ENCODE peak calls at places on chromosomes 11 and 22, in six cellular contexts. One of them, this sample, is unnamed.

GRCh38 chr11:100562102-100562501 is 125.0 kb upstream of the ARHGAP42 start:
- DNase-seq in activated CD4-positive, alpha-beta T cell treated with anti-CD3 and anti-CD28 coated beads, Interleukin-2, amount 50 U/mL, for 24 hours: no peak
- DNase-seq in stimulated activated naive CD8-positive, alpha-beta T cell treated with anti-CD3 and anti-CD28 coated beads, Interleukin-15, Interleukin-2, amounts not matched to agents 100 U/mL and 50 U/mL, for 24 hours: no peak
- DNase-seq in stimulated activated CD8-positive, alpha-beta memory T cell treated with anti-CD3 and anti-CD28 coated beads, Interleukin-15, amount 100 ng/mL, for 4 hours: no peak
- DNase-seq in NCI-H2107: no peak
- DNase-seq in GM12865: no peak
- DNase-seq in this sample: no peak

GRCh38 chr11:71180694-71181466 is 71.5 kb downstream of the SHANK2 start:
- DNase-seq in activated CD4-positive, alpha-beta T cell treated with anti-CD3 and anti-CD28 coated beads, Interleukin-2, amount 50 U/mL, for 24 hours: no peak
- DNase-seq in NCI-H2107: no peak
- DNase-seq in stimulated activated CD8-positive, alpha-beta memory T cell treated with anti-CD3 and anti-CD28 coated beads, Interleukin-15, amount 100 ng/mL, for 4 hours: no peak
- DNase-seq in GM12865: no peak
- DNase-seq in stimulated activated naive CD8-positive, alpha-beta T cell treated with anti-CD3 and anti-CD28 coated beads, Interleukin-15, Interleukin-2, amounts not matched to agents 100 U/mL and 50 U/mL, for 24 hours: no peak
- DNase-seq in this sample: no peak

GRCh38 chr11:122215244-122215992 is 99.4 kb upstream of the BLID start:
- DNase-seq in stimulated activated CD8-positive, alpha-beta memory T cell treated with anti-CD3 and anti-CD28 coated beads, Interleukin-15, amount 100 ng/mL, for 4 hours: no peak
- DNase-seq in GM12865: peak
- DNase-seq in stimulated activated naive CD8-positive, alpha-beta T cell treated with anti-CD3 and anti-CD28 coated beads, Interleukin-15, Interleukin-2, amounts not matched to agents 100 U/mL and 50 U/mL, for 24 hours: peak
- DNase-seq in NCI-H2107: no peak
- DNase-seq in activated CD4-positive, alpha-beta T cell treated with anti-CD3 and anti-CD28 coated beads, Interleukin-2, amount 50 U/mL, for 24 hours: no peak
- DNase-seq in this sample: peak

GRCh38 chr22:37304595-37305343 is 22.5 kb downstream of the CYTH4 start:
- DNase-seq in stimulated activated CD8-positive, alpha-beta memory T cell treated with anti-CD3 and anti-CD28 coated beads, Interleukin-15, amount 100 ng/mL, for 4 hours: no peak
- DNase-seq in stimulated activated naive CD8-positive, alpha-beta T cell treated with anti-CD3 and anti-CD28 coated beads, Interleukin-15, Interleukin-2, amounts not matched to agents 100 U/mL and 50 U/mL, for 24 hours: no peak
- DNase-seq in GM12865: no peak
- DNase-seq in activated CD4-positive, alpha-beta T cell treated with anti-CD3 and anti-CD28 coated beads, Interleukin-2, amount 50 U/mL, for 24 hours: no peak
- DNase-seq in NCI-H2107: no peak
- DNase-seq in this sample: no peak

GRCh38 chr22:31228425-31228824 is 16.3 kb downstream of the LIMK2 start:
- DNase-seq in activated CD4-positive, alpha-beta T cell treated with anti-CD3 and anti-CD28 coated beads, Interleukin-2, amount 50 U/mL, for 24 hours: no peak
- DNase-seq in GM12865: no peak
- DNase-seq in NCI-H2107: no peak
- DNase-seq in stimulated activated CD8-positive, alpha-beta memory T cell treated with anti-CD3 and anti-CD28 coated beads, Interleukin-15, amount 100 ng/mL, for 4 hours: no peak
- DNase-seq in stimulated activated naive CD8-positive, alpha-beta T cell treated with anti-CD3 and anti-CD28 coated beads, Interleukin-15, Interleukin-2, amounts not matched to agents 100 U/mL and 50 U/mL, for 24 hours: no peak
- DNase-seq in this sample: no peak

GRCh38 chr22:25069758-25070461 is 117.4 kb downstream of the KIAA1671 start:
- DNase-seq in activated CD4-positive, alpha-beta T cell treated with anti-CD3 and anti-CD28 coated beads, Interleukin-2, amount 50 U/mL, for 24 hours: no peak
- DNase-seq in NCI-H2107: no peak
- DNase-seq in stimulated activated naive CD8-positive, alpha-beta T cell treated with anti-CD3 and anti-CD28 coated beads, Interleukin-15, Interleukin-2, amounts not matched to agents 100 U/mL and 50 U/mL, for 24 hours: peak
- DNase-seq in stimulated activated CD8-positive, alpha-beta memory T cell treated with anti-CD3 and anti-CD28 coated beads, Interleukin-15, amount 100 ng/mL, for 4 hours: no peak
- DNase-seq in GM12865: no peak
- DNase-seq in this sample: no peak

GRCh38 chr11:112318193-112318592 is 57.5 kb upstream of the PLET1 start:
- DNase-seq in GM12865: no peak
- DNase-seq in NCI-H2107: no peak
- DNase-seq in stimulated activated CD8-positive, alpha-beta memory T cell treated with anti-CD3 and anti-CD28 coated beads, Interleukin-15, amount 100 ng/mL, for 4 hours: no peak
- DNase-seq in activated CD4-positive, alpha-beta T cell treated with anti-CD3 and anti-CD28 coated beads, Interleukin-2, amount 50 U/mL, for 24 hours: no peak
- DNase-seq in stimulated activated naive CD8-positive, alpha-beta T cell treated with anti-CD3 and anti-CD28 coated beads, Interleukin-15, Interleukin-2, amounts not matched to agents 100 U/mL and 50 U/mL, for 24 hours: no peak
- DNase-seq in this sample: no peak

GRCh38 chr11:2269601-2270321 is 627 bp downstream of the ASCL2 start:
- DNase-seq in activated CD4-positive, alpha-beta T cell treated with anti-CD3 and anti-CD28 coated beads, Interleukin-2, amount 50 U/mL, for 24 hours: no peak
- DNase-seq in stimulated activated naive CD8-positive, alpha-beta T cell treated with anti-CD3 and anti-CD28 coated beads, Interleukin-15, Interleukin-2, amounts not matched to agents 100 U/mL and 50 U/mL, for 24 hours: peak
- DNase-seq in stimulated activated CD8-positive, alpha-beta memory T cell treated with anti-CD3 and anti-CD28 coated beads, Interleukin-15, amount 100 ng/mL, for 4 hours: no peak
- DNase-seq in GM12865: no peak
- DNase-seq in NCI-H2107: no peak
- DNase-seq in this sample: no peak

GRCh38 chr11:12110714-12111481 is 508 bp downstream of the MICAL2 start:
- DNase-seq in stimulated activated CD8-positive, alpha-beta memory T cell treated with anti-CD3 and anti-CD28 coated beads, Interleukin-15, amount 100 ng/mL, for 4 hours: no peak
- DNase-seq in stimulated activated naive CD8-positive, alpha-beta T cell treated with anti-CD3 and anti-CD28 coated beads, Interleukin-15, Interleukin-2, amounts not matched to agents 100 U/mL and 50 U/mL, for 24 hours: peak
- DNase-seq in GM12865: no peak
- DNase-seq in NCI-H2107: no peak
- DNase-seq in activated CD4-positive, alpha-beta T cell treated with anti-CD3 and anti-CD28 coated beads, Interleukin-2, amount 50 U/mL, for 24 hours: peak
- DNase-seq in this sample: no peak

GRCh38 chr11:76693791-76694190 is 23.2 kb upstream of the LRRC32 start:
- DNase-seq in stimulated activated CD8-positive, alpha-beta memory T cell treated with anti-CD3 and anti-CD28 coated beads, Interleukin-15, amount 100 ng/mL, for 4 hours: no peak
- DNase-seq in NCI-H2107: no peak
- DNase-seq in GM12865: no peak
- DNase-seq in stimulated activated naive CD8-positive, alpha-beta T cell treated with anti-CD3 and anti-CD28 coated beads, Interleukin-15, Interleukin-2, amounts not matched to agents 100 U/mL and 50 U/mL, for 24 hours: no peak
- DNase-seq in activated CD4-positive, alpha-beta T cell treated with anti-CD3 and anti-CD28 coated beads, Interleukin-2, amount 50 U/mL, for 24 hours: no peak
- DNase-seq in this sample: no peak

GRCh38 chr11:130499828-130500227 is 51.4 kb downstream of the ADAMTS15 start:
- DNase-seq in GM12865: no peak
- DNase-seq in stimulated activated CD8-positive, alpha-beta memory T cell treated with anti-CD3 and anti-CD28 coated beads, Interleukin-15, amount 100 ng/mL, for 4 hours: no peak
- DNase-seq in stimulated activated naive CD8-positive, alpha-beta T cell treated with anti-CD3 and anti-CD28 coated beads, Interleukin-15, Interleukin-2, amounts not matched to agents 100 U/mL and 50 U/mL, for 24 hours: no peak
- DNase-seq in NCI-H2107: no peak
- DNase-seq in activated CD4-positive, alpha-beta T cell treated with anti-CD3 and anti-CD28 coated beads, Interleukin-2, amount 50 U/mL, for 24 hours: no peak
- DNase-seq in this sample: no peak

GRCh38 chr11:132256621-132257227 is 886.3 kb downstream of the NTM start:
- DNase-seq in NCI-H2107: no peak
- DNase-seq in stimulated activated naive CD8-positive, alpha-beta T cell treated with anti-CD3 and anti-CD28 coated beads, Interleukin-15, Interleukin-2, amounts not matched to agents 100 U/mL and 50 U/mL, for 24 hours: no peak
- DNase-seq in stimulated activated CD8-positive, alpha-beta memory T cell treated with anti-CD3 and anti-CD28 coated beads, Interleukin-15, amount 100 ng/mL, for 4 hours: no peak
- DNase-seq in activated CD4-positive, alpha-beta T cell treated with anti-CD3 and anti-CD28 coated beads, Interleukin-2, amount 50 U/mL, for 24 hours: no peak
- DNase-seq in GM12865: no peak
- DNase-seq in this sample: no peak

GRCh38 chr11:63551889-63552266 is 11.3 kb downstream of the PLAAT2 start:
- DNase-seq in GM12865: no peak
- DNase-seq in NCI-H2107: no peak
- DNase-seq in activated CD4-positive, alpha-beta T cell treated with anti-CD3 and anti-CD28 coated beads, Interleukin-2, amount 50 U/mL, for 24 hours: no peak
- DNase-seq in stimulated activated naive CD8-positive, alpha-beta T cell treated with anti-CD3 and anti-CD28 coated beads, Interleukin-15, Interleukin-2, amounts not matched to agents 100 U/mL and 50 U/mL, for 24 hours: peak
- DNase-seq in stimulated activated CD8-positive, alpha-beta memory T cell treated with anti-CD3 and anti-CD28 coated beads, Interleukin-15, amount 100 ng/mL, for 4 hours: no peak
- DNase-seq in this sample: no peak

This sample was measured in OCI-LY7.